ENCODE peak calls at places on chromosomes 7 and 10, in six cellular contexts. D is dorsolateral prefrontal cortex, T is Peyer's patch, B is brain microvascular endothelial cell, Y is thoracic aorta, P is right lobe of liver. N is an unnamed sample.
A peak's percentile ranks its signal among the peaks of the same experiment; 100 is the strongest.

GRCh38 chr7:7446616-7447015 is 89.1 kb downstream of the COL28A1 start:
- DNase-seq in D (no peak), Y (no peak), B (no peak), T (no peak), P (no peak), N (no peak)

GRCh38 chr10:96935148-96935547 is 103.0 kb downstream of the LCOR start:
- DNase-seq in Y (no peak), P (no peak), B (no peak), T (no peak), D (no peak), N (no peak)

GRCh38 chr7:117777335-117778150 is 95.7 kb downstream of the CTTNBP2 start:
- DNase-seq in Y (no peak), D (no peak), P (no peak), B (no peak), T (peak; percentile 63), N (no peak)

GRCh38 chr10:11115337-11115736 is 97.7 kb downstream of the CELF2 start:
- DNase-seq in B (no peak), Y (no peak), D (no peak), T (no peak), P (no peak), N (no peak)

GRCh38 chr7:39987641-39988347 is 37.7 kb downstream of the CDK13 start:
- DNase-seq in D (peak; percentile 45), P (no peak), T (no peak), B (no peak), Y (no peak), N (no peak)

GRCh38 chr10:30000802-30001571 is 58.4 kb downstream of the JCAD start:
- DNase-seq in T (no peak), B (peak; percentile 83), P (peak; percentile 60), Y (peak; percentile 80), D (no peak), N (peak; percentile 54)

GRCh38 chr10:112203328-112204076 is 19.9 kb upstream of the GPAM start:
- DNase-seq in Y (no peak), T (no peak), D (no peak), P (no peak), B (no peak), N (no peak)

GRCh38 chr7:68461430-68461829 is 1136.8 kb upstream of the AUTS2 start:
- DNase-seq in Y (no peak), D (no peak), B (no peak), T (no peak), P (no peak), N (no peak)

GRCh38 chr7:31382722-31383121 is 42.2 kb upstream of the NEUROD6 start:
- DNase-seq in Y (no peak), P (no peak), D (no peak), B (no peak), T (no peak), N (no peak)

GRCh38 chr10:53314856-53315255 is 542.3 kb upstream of the MBL2 start:
- DNase-seq in Y (no peak), B (peak; percentile 99), P (no peak), D (no peak), T (no peak), N (no peak)

GRCh38 chr7:98211221-98211675 is at the start of gene BHLHA15:
- DNase-seq in T (peak; percentile 78), P (peak; percentile 76), B (no peak), Y (no peak), D (no peak), N (peak; percentile 68)

GRCh38 chr7:82327898-82328297 is 115.7 kb downstream of the CACNA2D1 start:
- DNase-seq in B (no peak), T (no peak), P (no peak), D (no peak), Y (no peak), N (no peak)

GRCh38 chr7:120033114-120033513 is 239.9 kb upstream of the KCND2 start:
- DNase-seq in T (no peak), D (no peak), P (no peak), B (no peak), Y (no peak), N (no peak)

GRCh38 chr10:31799181-31799580 is 129.4 kb downstream of the ARHGAP12 start:
- DNase-seq in T (no peak), D (no peak), Y (no peak), P (no peak), B (no peak), N (no peak)

GRCh38 chr10:128978211-128978610 is 488.8 kb upstream of the MGMT start:
- DNase-seq in Y (no peak), B (no peak), P (no peak), D (no peak), T (no peak), N (no peak)

GRCh38 chr10:26703096-26703495 is 5.6 kb downstream of the PDSS1 start:
- DNase-seq in B (no peak), T (no peak), P (no peak), D (no peak), Y (no peak), N (no peak)

GRCh38 chr10:131184503-131184902 is 127.0 kb downstream of the TCERG1L start:
- DNase-seq in T (no peak), P (no peak), B (no peak), D (no peak), Y (no peak), N (no peak)

GRCh38 chr10:124030061-124030460 is 63.3 kb downstream of the CHST15 start:
- DNase-seq in B (no peak), Y (no peak), T (no peak), P (peak; percentile 70), D (no peak), N (no peak)

GRCh38 chr10:26721561-26721960 is 24.1 kb downstream of the PDSS1 start:
- DNase-seq in P (no peak), Y (no peak), B (no peak), D (no peak), T (no peak), N (no peak)

GRCh38 chr7:105578496-105578895 is 2.8 kb downstream of the EFCAB10 start:
- DNase-seq in D (no peak), P (no peak), T (no peak), Y (no peak), B (no peak), N (no peak)

GRCh38 chr7:105580022-105580740 is 1.1 kb downstream of the EFCAB10 start:
- DNase-seq in P (no peak), D (no peak), Y (no peak), T (no peak), B (no peak), N (no peak)

GRCh38 chr7:105583061-105583460 is 1.8 kb upstream of the EFCAB10 start:
- DNase-seq in T (no peak), Y (no peak), P (no peak), D (no peak), B (no peak), N (no peak)

GRCh38 chr7:105584165-105584564 is 2.9 kb upstream of the EFCAB10 start:
- DNase-seq in T (no peak), B (no peak), D (no peak), P (no peak), Y (no peak), N (no peak)

GRCh38 chr7:105581066-105581811 is at the start of gene EFCAB10:
- DNase-seq in B (peak; percentile 68), P (peak; percentile 58), D (peak; percentile 84), Y (no peak), T (peak; percentile 76), N (no peak)
- H3K4me3 ChIP-seq in B (peak within 1 kb of the TSS; percentile 55), P (no peak within 1 kb of the TSS), D (peak within 1 kb of the TSS; percentile 73), Y (peak within 1 kb of the TSS; percentile 47), T (peak within 1 kb of the TSS; percentile 11), N (peak within 1 kb of the TSS; percentile 36)

GRCh38 chr7:110568932-110569331 is 522.0 kb upstream of the LRRN3 start:
- DNase-seq in Y (no peak), T (no peak), D (no peak), P (no peak), B (no peak), N (no peak)
- H3K27ac ChIP-seq in Y (no peak overlapping the region), T (no peak overlapping the region), D (no peak overlapping the region), P (no peak overlapping the region), B (no peak overlapping the region), N (no peak overlapping the region)

DNA sequence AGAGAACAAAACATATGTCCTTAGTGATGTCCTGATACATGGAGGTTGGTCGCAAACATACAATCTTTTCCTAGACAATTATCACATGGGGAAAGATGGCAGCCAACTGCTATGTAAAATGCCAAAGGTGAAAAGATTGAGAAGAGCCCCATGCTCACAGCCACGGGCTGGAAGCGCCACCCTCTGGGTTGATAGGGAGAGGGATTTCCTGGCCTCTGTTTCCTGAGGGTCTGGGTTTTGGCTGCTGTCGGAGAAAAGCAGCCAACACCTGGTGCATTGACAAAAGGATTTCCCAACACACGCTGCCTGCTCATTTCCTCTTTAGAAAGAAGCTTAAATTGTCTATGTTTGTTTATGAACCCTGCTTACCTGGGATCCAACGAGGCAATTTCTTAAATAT is 43.8 kb downstream of the ITIH5 start:
- DNase-seq in D (no peak), Y (no peak), B (no peak), T (no peak), P (no peak), N (no peak)
- TF ChIP-seq CTCF in D (peak; percentile 24), Y (no peak), B (no peak), T (no peak), P (no peak), N (peak; percentile 24)

GRCh38 chr7:114922151-114922651 is 307 bp downstream of the MDFIC start:
- DNase-seq in D (no peak), B (peak; percentile 38), T (peak; percentile 67), Y (no peak), P (peak; percentile 75), N (peak; percentile 79)

GRCh38 chr7:114925443-114925842 is 3.5 kb downstream of the MDFIC start:
- DNase-seq in Y (no peak), D (no peak), T (no peak), P (no peak), B (no peak), N (no peak)

GRCh38 chr7:114923403-114923713 is 1.5 kb downstream of the MDFIC start:
- DNase-seq in Y (no peak), B (no peak), T (no peak), D (no peak), P (no peak), N (no peak)

GRCh38 chr7:114922652-114923402 is 933 bp downstream of the MDFIC start:
- DNase-seq in D (no peak), T (peak; percentile 60), P (peak; percentile 49), Y (no peak), B (peak; percentile 44), N (no peak)

GRCh38 chr7:114924066-114924712 is 2.3 kb downstream of the MDFIC start:
- DNase-seq in Y (no peak), D (no peak), P (no peak), T (no peak), B (no peak), N (no peak)
- H3K4me3 ChIP-seq in Y (peak overlapping the region; percentile 92), D (no peak overlapping the region), P (peak overlapping the region; percentile 69), T (peak overlapping the region; percentile 71), B (no peak overlapping the region), N (peak overlapping the region; percentile 83)

DNA sequence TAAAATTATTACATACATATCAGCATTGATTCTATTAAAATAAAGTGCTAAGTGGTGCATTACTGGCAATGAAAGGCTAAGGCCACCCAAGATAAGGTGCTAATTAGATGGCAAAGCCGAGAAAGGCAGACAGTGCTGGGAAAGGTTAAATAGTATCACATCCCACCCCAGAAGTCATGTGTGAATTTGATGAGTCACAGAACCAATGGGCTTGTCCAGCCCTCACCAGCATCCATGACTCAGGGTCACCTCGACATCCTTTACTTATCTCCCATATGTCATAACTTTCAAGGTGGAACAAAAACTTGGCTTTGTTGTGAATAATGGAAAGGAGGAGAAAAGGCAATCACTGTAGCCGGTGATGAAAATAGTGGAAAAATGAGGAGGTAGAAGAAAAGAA is 459.1 kb downstream of the PLXNA4 start:
- DNase-seq in P (no peak), B (peak; percentile 40), T (no peak), Y (no peak), D (no peak), N (no peak)
- H3K27ac ChIP-seq in P (no peak overlapping the region), B (no peak overlapping the region), T (no peak overlapping the region), Y (no peak overlapping the region), D (no peak overlapping the region), N (no peak overlapping the region)

N was measured in ascending aorta.